ENCODE peak calls at places on chromosomes 5 and 9, in nine cellular contexts. One of them, this sample, is unnamed. For H3K4me1, the result is how much of the 10 kb centered on the place peaks cover.

GRCh38 chr5:158022393-158022792 is 163.4 kb upstream of the CLINT1 start:
- DNase-seq in sigmoid colon: no peak
- DNase-seq in IMR-90: no peak
- DNase-seq in spleen: no peak
- DNase-seq in ovary: no peak
- DNase-seq in HCT116: no peak
- DNase-seq in breast epithelium: no peak
- DNase-seq in adrenal gland: no peak
- DNase-seq in body of pancreas: no peak
- DNase-seq in this sample: no peak

GRCh38 chr5:158758666-158759065 is 341.1 kb downstream of the EBF1 start:
- DNase-seq in sigmoid colon: no peak
- DNase-seq in IMR-90: peak
- DNase-seq in spleen: no peak
- DNase-seq in ovary: no peak
- DNase-seq in HCT116: no peak
- DNase-seq in breast epithelium: no peak
- DNase-seq in adrenal gland: no peak
- DNase-seq in body of pancreas: no peak
- DNase-seq in this sample: no peak

GRCh38 chr9:76818271-76818670 is 54.0 kb downstream of the PCA3 start:
- DNase-seq in sigmoid colon: peak
- DNase-seq in IMR-90: peak
- DNase-seq in spleen: no peak
- DNase-seq in ovary: peak
- DNase-seq in HCT116: peak
- DNase-seq in breast epithelium: no peak
- DNase-seq in adrenal gland: peak
- DNase-seq in body of pancreas: peak
- DNase-seq in this sample: no peak

GRCh38 chr5:141488591-141489478 is at the start of gene PCDHGC5:
- DNase-seq in sigmoid colon: no peak
- DNase-seq in IMR-90: peak
- DNase-seq in spleen: no peak
- DNase-seq in ovary: no peak
- DNase-seq in HCT116: no peak
- DNase-seq in breast epithelium: no peak
- DNase-seq in adrenal gland: peak
- DNase-seq in body of pancreas: no peak
- DNase-seq in this sample: no peak

GRCh38 chr5:177478711-177479646 is 5.5 kb upstream of the DBN1 start:
- DNase-seq in sigmoid colon: peak
- DNase-seq in IMR-90: peak
- DNase-seq in spleen: peak
- DNase-seq in ovary: peak
- DNase-seq in HCT116: no peak
- DNase-seq in breast epithelium: no peak
- DNase-seq in adrenal gland: peak
- DNase-seq in body of pancreas: peak
- DNase-seq in this sample: peak

GRCh38 chr9:107286057-107286456 is 3.0 kb downstream of the RAD23B start:
- DNase-seq in sigmoid colon: no peak
- DNase-seq in IMR-90: peak
- DNase-seq in spleen: no peak
- DNase-seq in ovary: no peak
- DNase-seq in HCT116: no peak
- DNase-seq in breast epithelium: no peak
- DNase-seq in adrenal gland: no peak
- DNase-seq in body of pancreas: peak
- DNase-seq in this sample: no peak

GRCh38 chr5:153802419-153802818 is 236.3 kb downstream of the FAM114A2 start:
- DNase-seq in sigmoid colon: no peak
- DNase-seq in IMR-90: no peak
- DNase-seq in spleen: no peak
- DNase-seq in ovary: no peak
- DNase-seq in HCT116: no peak
- DNase-seq in breast epithelium: no peak
- DNase-seq in adrenal gland: no peak
- DNase-seq in body of pancreas: no peak
- DNase-seq in this sample: no peak

GRCh38 chr9:124355032-124355940 is 60.0 kb downstream of the PSMB7 start:
- DNase-seq in sigmoid colon: no peak
- DNase-seq in IMR-90: no peak
- DNase-seq in spleen: no peak
- DNase-seq in ovary: no peak
- DNase-seq in HCT116: no peak
- DNase-seq in breast epithelium: no peak
- DNase-seq in adrenal gland: no peak
- DNase-seq in body of pancreas: no peak
- DNase-seq in this sample: no peak

GRCh38 chr5:134609232-134609851 is 23.3 kb downstream of the SAR1B start:
- DNase-seq in sigmoid colon: no peak
- DNase-seq in IMR-90: no peak
- DNase-seq in spleen: no peak
- DNase-seq in ovary: no peak
- DNase-seq in HCT116: no peak
- DNase-seq in breast epithelium: no peak
- DNase-seq in adrenal gland: no peak
- DNase-seq in body of pancreas: no peak
- DNase-seq in this sample: no peak

GRCh38 chr5:58925627-58926545 is 343.0 kb downstream of the RAB3C start:
- DNase-seq in sigmoid colon: no peak
- DNase-seq in IMR-90: no peak
- DNase-seq in spleen: no peak
- DNase-seq in ovary: no peak
- DNase-seq in HCT116: no peak
- DNase-seq in breast epithelium: no peak
- DNase-seq in adrenal gland: peak
- DNase-seq in body of pancreas: no peak
- DNase-seq in this sample: no peak

GRCh38 chr9:69028754-69029153 is 6.8 kb upstream of the FXN start:
- DNase-seq in sigmoid colon: no peak
- DNase-seq in IMR-90: no peak
- DNase-seq in spleen: no peak
- DNase-seq in ovary: no peak
- DNase-seq in HCT116: no peak
- DNase-seq in breast epithelium: no peak
- DNase-seq in adrenal gland: no peak
- DNase-seq in body of pancreas: no peak
- DNase-seq in this sample: no peak

GRCh38 chr9:103471241-103471640 is 476.1 kb downstream of the CYLC2 start:
- DNase-seq in sigmoid colon: no peak
- DNase-seq in IMR-90: no peak
- DNase-seq in spleen: no peak
- DNase-seq in ovary: no peak
- DNase-seq in HCT116: no peak
- DNase-seq in breast epithelium: no peak
- DNase-seq in adrenal gland: no peak
- DNase-seq in body of pancreas: no peak
- DNase-seq in this sample: no peak

GRCh38 chr9:15416880-15417279 is 5.8 kb upstream of the SNAPC3 start:
- DNase-seq in sigmoid colon: no peak
- DNase-seq in IMR-90: peak
- DNase-seq in spleen: no peak
- DNase-seq in ovary: no peak
- DNase-seq in HCT116: no peak
- DNase-seq in breast epithelium: no peak
- DNase-seq in adrenal gland: no peak
- DNase-seq in body of pancreas: peak
- DNase-seq in this sample: no peak

GRCh38 chr5:5018560-5018935 is 121.6 kb upstream of the ADAMTS16 start:
- DNase-seq in sigmoid colon: no peak
- DNase-seq in IMR-90: no peak
- DNase-seq in spleen: no peak
- DNase-seq in ovary: no peak
- DNase-seq in HCT116: no peak
- DNase-seq in breast epithelium: no peak
- DNase-seq in adrenal gland: no peak
- DNase-seq in body of pancreas: no peak
- DNase-seq in this sample: no peak

GRCh38 chr9:137055385-137056364 is 1.8 kb upstream of the ENTPD2 start:
- DNase-seq in sigmoid colon: peak
- DNase-seq in IMR-90: peak
- DNase-seq in spleen: no peak
- DNase-seq in ovary: peak
- DNase-seq in HCT116: no peak
- DNase-seq in breast epithelium: peak
- DNase-seq in adrenal gland: peak
- DNase-seq in body of pancreas: peak
- DNase-seq in this sample: no peak

GRCh38 chr9:137052998-137053943 is 590 bp downstream of the ENTPD2 start:
- DNase-seq in sigmoid colon: no peak
- DNase-seq in IMR-90: no peak
- DNase-seq in spleen: no peak
- DNase-seq in ovary: no peak
- DNase-seq in HCT116: no peak
- DNase-seq in breast epithelium: no peak
- DNase-seq in adrenal gland: no peak
- DNase-seq in body of pancreas: no peak
- DNase-seq in this sample: no peak

GRCh38 chr9:137052293-137052692 is 1.6 kb downstream of the ENTPD2 start:
- DNase-seq in sigmoid colon: no peak
- DNase-seq in IMR-90: no peak
- DNase-seq in spleen: no peak
- DNase-seq in ovary: no peak
- DNase-seq in HCT116: no peak
- DNase-seq in breast epithelium: no peak
- DNase-seq in adrenal gland: no peak
- DNase-seq in body of pancreas: no peak
- DNase-seq in this sample: no peak

GRCh38 chr9:137054932-137055384 is 1.1 kb upstream of the ENTPD2 start:
- DNase-seq in sigmoid colon: no peak
- DNase-seq in IMR-90: no peak
- DNase-seq in spleen: no peak
- DNase-seq in ovary: no peak
- DNase-seq in HCT116: no peak
- DNase-seq in breast epithelium: no peak
- DNase-seq in adrenal gland: no peak
- DNase-seq in body of pancreas: no peak
- DNase-seq in this sample: no peak

DNA sequence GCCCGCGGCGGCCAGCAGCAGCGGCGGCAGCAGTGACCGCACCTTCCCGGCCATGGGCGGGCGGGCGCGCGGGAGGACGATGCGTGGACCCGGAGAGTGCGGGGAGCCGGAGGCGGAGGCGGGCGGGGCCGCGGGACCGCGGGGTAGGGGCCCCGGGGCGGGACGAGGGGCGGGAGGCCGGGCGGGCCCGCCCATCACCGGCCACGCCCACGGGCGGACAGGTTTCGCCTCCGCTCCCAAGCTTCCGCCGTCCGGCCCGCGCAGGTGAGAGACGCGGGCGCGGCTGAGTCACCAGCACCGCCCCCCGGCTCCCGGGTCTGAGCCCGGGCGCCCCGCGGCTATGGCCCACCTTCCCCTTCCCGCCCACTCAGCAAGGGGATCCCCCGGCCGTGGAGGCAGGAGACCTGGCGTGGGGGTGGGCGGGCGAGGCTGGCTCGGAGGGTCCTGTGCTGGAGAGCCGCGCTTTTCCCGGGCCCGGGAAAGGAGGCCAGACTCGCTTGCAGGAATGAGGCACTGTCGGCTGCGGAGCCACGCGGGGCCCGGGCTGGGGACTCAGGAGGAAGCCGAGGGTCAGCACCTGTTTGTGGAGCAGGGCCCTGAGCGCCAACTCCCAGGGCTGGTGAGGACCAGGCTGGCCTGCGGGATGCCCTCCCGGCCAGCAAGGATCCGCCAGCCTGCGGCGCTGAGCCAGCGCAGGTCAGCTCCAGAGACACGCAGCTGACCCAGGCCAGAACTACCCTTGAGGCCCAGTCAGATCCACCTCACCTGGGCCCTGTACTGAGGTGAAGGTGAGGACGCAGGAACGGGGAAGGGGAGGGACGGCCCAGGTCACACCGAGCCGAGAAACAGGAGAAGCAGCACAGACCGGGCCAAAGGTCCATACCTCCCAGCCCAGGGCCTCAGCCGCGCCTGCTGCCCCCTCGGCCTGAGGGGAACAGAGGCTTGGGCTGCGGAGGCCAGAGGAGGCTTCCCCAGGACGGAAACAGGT is at the start of gene ENTPD2:
- DNase-seq in sigmoid colon: no peak
- DNase-seq in IMR-90: no peak
- DNase-seq in spleen: no peak
- DNase-seq in ovary: no peak
- DNase-seq in HCT116: no peak
- DNase-seq in breast epithelium: no peak
- DNase-seq in adrenal gland: no peak
- DNase-seq in body of pancreas: peak
- DNase-seq in this sample: no peak
- H3K4me1 ChIP-seq in sigmoid colon: under half
- H3K4me1 ChIP-seq in IMR-90: under half
- H3K4me1 ChIP-seq in spleen: under half
- H3K4me1 ChIP-seq in ovary: under half
- H3K4me1 ChIP-seq in HCT116: under half
- H3K4me1 ChIP-seq in breast epithelium: under half
- H3K4me1 ChIP-seq in adrenal gland: under half
- H3K4me1 ChIP-seq in body of pancreas: under half
- H3K4me1 ChIP-seq in this sample: half or more

GRCh38 chr5:76372320-76373054 is 30.6 kb upstream of the IQGAP2 start:
- DNase-seq in sigmoid colon: no peak
- DNase-seq in IMR-90: peak
- DNase-seq in spleen: no peak
- DNase-seq in ovary: no peak
- DNase-seq in HCT116: peak
- DNase-seq in breast epithelium: peak
- DNase-seq in adrenal gland: peak
- DNase-seq in body of pancreas: peak
- DNase-seq in this sample: no peak
- TF ChIP-seq POLR2A in sigmoid colon: no peak
- TF ChIP-seq POLR2A in IMR-90: no peak
- TF ChIP-seq POLR2A in spleen: no peak
- TF ChIP-seq POLR2A in ovary: no peak
- TF ChIP-seq POLR2A in HCT116: no peak
- TF ChIP-seq POLR2A in breast epithelium: no peak
- TF ChIP-seq POLR2A in adrenal gland: peak
- TF ChIP-seq POLR2A in body of pancreas: no peak
- TF ChIP-seq POLR2A in this sample: no peak

DNA sequence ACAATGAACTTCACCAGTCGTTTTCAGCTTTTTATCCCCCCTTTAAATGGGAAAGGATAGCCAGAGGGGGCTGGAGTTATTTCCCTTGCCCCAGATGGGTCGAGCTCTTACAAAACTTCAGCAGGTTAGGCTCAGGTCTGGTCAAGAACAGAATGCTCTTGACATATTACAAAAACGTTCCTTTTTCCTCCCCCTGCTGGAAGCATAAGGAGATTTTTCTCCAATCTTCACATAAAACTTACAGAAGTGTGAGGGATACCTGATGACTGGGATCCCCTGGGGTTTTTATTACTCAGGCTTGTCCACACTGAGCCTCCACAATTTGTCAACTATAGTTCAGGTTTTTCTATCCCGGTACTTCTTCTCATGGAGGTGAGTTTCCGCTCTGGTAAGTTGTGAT is 60.8 kb downstream of the CSF2 start:
- DNase-seq in sigmoid colon: no peak
- DNase-seq in IMR-90: peak
- DNase-seq in spleen: no peak
- DNase-seq in ovary: no peak
- DNase-seq in HCT116: peak
- DNase-seq in breast epithelium: no peak
- DNase-seq in adrenal gland: no peak
- DNase-seq in body of pancreas: no peak
- DNase-seq in this sample: no peak
- TF ChIP-seq CTCF in sigmoid colon: no peak
- TF ChIP-seq CTCF in IMR-90: peak
- TF ChIP-seq CTCF in spleen: no peak
- TF ChIP-seq CTCF in ovary: no peak
- TF ChIP-seq CTCF in HCT116: peak
- TF ChIP-seq CTCF in breast epithelium: no peak
- TF ChIP-seq CTCF in adrenal gland: no peak
- TF ChIP-seq CTCF in body of pancreas: peak
- TF ChIP-seq CTCF in this sample: no peak

GRCh38 chr5:172944741-172945140 is 14.5 kb upstream of the RPL26L1 start:
- DNase-seq in sigmoid colon: no peak
- DNase-seq in IMR-90: peak
- DNase-seq in spleen: peak
- DNase-seq in ovary: no peak
- DNase-seq in HCT116: no peak
- DNase-seq in breast epithelium: no peak
- DNase-seq in adrenal gland: no peak
- DNase-seq in body of pancreas: no peak
- DNase-seq in this sample: no peak
- H3K4me1 ChIP-seq in sigmoid colon: under half
- H3K4me1 ChIP-seq in IMR-90: under half
- H3K4me1 ChIP-seq in spleen: under half
- H3K4me1 ChIP-seq in ovary: under half
- H3K4me1 ChIP-seq in HCT116: under half
- H3K4me1 ChIP-seq in breast epithelium: under half
- H3K4me1 ChIP-seq in adrenal gland: under half
- H3K4me1 ChIP-seq in body of pancreas: under half
- H3K4me1 ChIP-seq in this sample: under half